ENCODE peak calls at places on chromosomes 16 and 17, in six cellular contexts. Z is Peyer's patch; P is activated CD8-positive, alpha-beta T cell treated with anti-CD3 and anti-CD28 coated beads for 36 hours; C is HFF-Myc; N is IMR-90; E is tibial nerve. M is an unnamed sample.

GRCh38 chr17:10055251-10055975 is 143.0 kb downstream of the GAS7 start:
- DNase-seq in Z (no peak), N (no peak), P (no peak), E (no peak), C (no peak), M (no peak)

GRCh38 chr16:56549744-56550385 is 15.0 kb upstream of the MT4 start:
- DNase-seq in P (peak; percentile 35), E (no peak), N (peak; percentile 28), C (no peak), Z (no peak), M (no peak)

GRCh38 chr17:28249706-28250105 is 69.3 kb upstream of the TMEM97 start:
- DNase-seq in N (no peak), C (no peak), P (no peak), E (no peak), Z (no peak), M (no peak)

GRCh38 chr16:2278272-2278608 is 10.3 kb upstream of the RNPS1 start:
- DNase-seq in C (no peak), N (no peak), P (no peak), E (no peak), Z (no peak), M (no peak)

GRCh38 chr17:66461343-66461995 is 159.1 kb downstream of the PRKCA start:
- DNase-seq in Z (no peak), C (no peak), P (no peak), N (no peak), E (no peak), M (no peak)

GRCh38 chr17:2092253-2092652 is 37.4 kb downstream of the HIC1 start:
- DNase-seq in Z (no peak), P (no peak), C (no peak), E (no peak), N (no peak), M (no peak)

GRCh38 chr17:32962320-32962707 is 29.3 kb upstream of the SPACA3 start:
- DNase-seq in E (no peak), Z (no peak), P (no peak), N (no peak), C (no peak), M (no peak)

GRCh38 chr16:50442221-50442620 is 73.4 kb upstream of the BRD7 start:
- DNase-seq in E (no peak), Z (no peak), C (no peak), P (no peak), N (no peak), M (no peak)

GRCh38 chr17:80671039-80671822 is 126.6 kb downstream of the RPTOR start:
- DNase-seq in C (no peak), E (no peak), Z (no peak), N (no peak), P (no peak), M (no peak)

GRCh38 chr16:73179671-73180370 is 131.9 kb upstream of the ZFHX3 start:
- DNase-seq in Z (no peak), C (no peak), E (no peak), N (no peak), P (no peak), M (no peak)

GRCh38 chr16:1336619-1337018 is 3.2 kb downstream of the BAIAP3 start:
- DNase-seq in P (no peak), Z (no peak), E (no peak), N (no peak), C (no peak), M (no peak)

GRCh38 chr16:76639685-76640289 is 362.6 kb downstream of the CNTNAP4 start:
- DNase-seq in E (no peak), C (no peak), P (no peak), Z (no peak), N (peak; percentile 1), M (no peak)

GRCh38 chr16:87119748-87120147 is 197.4 kb downstream of the C16orf95 start:
- DNase-seq in E (no peak), P (no peak), C (no peak), N (no peak), Z (no peak), M (no peak)

GRCh38 chr16:13242201-13242600 is 340.8 kb downstream of the SHISA9 start:
- DNase-seq in Z (no peak), E (no peak), P (no peak), N (no peak), C (no peak), M (no peak)

GRCh38 chr16:75550211-75550662 is 5.8 kb downstream of the TMEM231 start:
- DNase-seq in N (peak; percentile 43), P (peak; percentile 47), C (no peak), Z (peak; percentile 57), E (peak; percentile 30), M (no peak)

GRCh38 chr16:20612551-20613470 is 36.6 kb upstream of the ACSM2B start:
- DNase-seq in C (no peak), N (no peak), Z (no peak), P (no peak), E (no peak), M (peak; percentile 91)

GRCh38 chr17:49598918-49599317 is 23.2 kb downstream of the NXPH3 start:
- DNase-seq in N (no peak), P (no peak), C (no peak), Z (no peak), E (no peak), M (no peak)

GRCh38 chr17:700504-701094 is 14.0 kb downstream of the VPS53 start:
- DNase-seq in Z (no peak), P (no peak), E (no peak), N (peak; percentile 53), C (no peak), M (no peak)
- TF ChIP-seq CTCF in Z (peak; percentile 66), P (peak; percentile 66), E (peak; percentile 73), N (peak; percentile 77), C (peak; percentile 35), M (peak; percentile 71)

DNA sequence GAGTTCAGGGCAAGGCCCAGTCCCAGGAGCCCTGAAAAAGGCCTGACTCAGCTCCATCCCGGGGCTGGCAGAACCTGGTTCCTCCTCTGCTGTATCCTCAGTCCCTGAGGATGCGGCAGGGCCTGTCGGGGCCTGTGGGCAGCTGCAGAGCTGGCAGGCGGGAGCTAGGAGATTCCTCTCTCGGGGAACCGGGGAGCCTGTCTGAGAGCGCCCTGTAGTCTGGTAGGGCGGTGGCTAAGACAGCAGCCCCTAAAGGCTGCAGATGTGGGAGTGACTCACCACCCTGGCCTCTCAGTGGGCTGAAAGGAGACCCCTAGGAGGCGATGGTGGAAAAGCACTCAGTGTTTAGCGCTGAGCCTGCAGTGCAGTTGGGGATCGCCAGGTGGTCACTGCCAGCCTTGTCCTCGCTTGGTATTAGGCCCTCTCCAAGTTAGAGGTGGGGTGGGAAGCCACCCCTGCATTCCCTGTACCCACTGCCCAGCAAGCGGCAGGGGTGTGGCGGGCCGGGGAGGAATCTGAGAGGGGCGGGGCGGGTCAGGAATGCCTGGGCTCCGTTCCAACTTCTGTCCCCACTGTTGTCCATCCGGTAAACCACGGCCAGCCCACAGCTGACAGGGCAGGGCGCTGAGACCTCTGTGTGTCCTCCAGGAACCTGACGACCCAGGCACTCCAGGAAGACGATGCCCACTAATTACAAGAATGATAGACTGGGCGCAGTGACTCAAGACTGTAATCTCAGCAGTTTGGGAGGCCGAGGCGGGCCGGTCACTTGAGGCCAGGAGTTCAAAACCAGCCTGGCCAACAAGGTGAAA is 29.5 kb upstream of the CDH1 start:
- DNase-seq in E (no peak), P (no peak), N (no peak), Z (peak; percentile 87), C (no peak), M (peak; percentile 85)
- TF ChIP-seq CTCF in E (no peak), P (no peak), N (no peak), Z (no peak), C (no peak), M (no peak)

GRCh38 chr16:7509919-7510705 is 177.5 kb downstream of the RBFOX1 start:
- DNase-seq in N (no peak), C (no peak), P (no peak), Z (no peak), E (no peak), M (no peak)

GRCh38 chr16:7511549-7512260 is 179.1 kb downstream of the RBFOX1 start:
- DNase-seq in Z (no peak), P (no peak), C (no peak), E (no peak), N (no peak), M (no peak)

GRCh38 chr16:7512503-7512902 is 179.9 kb downstream of the RBFOX1 start:
- DNase-seq in Z (no peak), P (no peak), C (no peak), N (no peak), E (no peak), M (no peak)

GRCh38 chr16:7515543-7515942 is 182.9 kb downstream of the RBFOX1 start:
- DNase-seq in N (no peak), Z (no peak), C (no peak), E (no peak), P (no peak), M (no peak)

GRCh38 chr16:7513429-7513828 is 180.8 kb downstream of the RBFOX1 start:
- DNase-seq in P (peak; percentile 30), C (no peak), N (no peak), E (no peak), Z (no peak), M (no peak)
- TF ChIP-seq CTCF in P (peak; percentile 11), C (peak; percentile 21), N (no peak), E (no peak), Z (no peak), M (peak; percentile 11)

DNA sequence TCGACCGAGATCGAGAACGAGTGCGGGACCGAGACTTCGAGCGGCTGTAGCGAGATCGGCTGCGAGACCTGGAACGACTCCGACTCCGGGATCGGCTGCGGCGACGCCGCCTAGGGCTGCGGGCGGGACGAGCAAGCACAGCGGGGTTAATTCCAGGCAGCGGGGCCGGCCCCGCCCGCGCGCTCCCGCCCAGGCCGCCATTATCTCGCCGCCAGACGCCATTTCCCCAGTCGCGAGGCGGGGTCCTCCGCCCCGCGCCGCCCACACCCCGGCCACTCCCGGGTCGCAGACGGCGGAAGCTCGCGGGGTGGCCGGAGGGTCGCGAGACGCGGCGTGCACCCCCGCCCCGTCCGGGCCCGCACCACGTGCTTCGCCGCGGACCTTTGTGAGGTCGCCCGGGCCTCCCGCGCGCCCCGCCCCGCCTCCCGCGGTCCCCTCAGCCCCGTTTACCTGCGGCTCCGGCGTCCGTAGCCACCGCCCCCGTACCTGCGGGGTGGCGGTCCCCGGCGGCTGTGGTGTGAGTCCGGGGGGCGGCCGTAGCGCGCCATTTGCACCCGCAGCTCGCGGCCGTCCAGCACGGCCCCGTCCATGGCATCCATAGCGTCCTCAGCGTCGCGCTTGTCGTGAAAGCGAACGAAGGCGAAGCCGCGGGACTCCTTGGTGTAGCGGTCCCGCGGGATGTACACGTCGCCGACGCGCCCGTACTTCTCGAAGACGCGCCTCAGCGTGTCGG is 616 bp downstream of the SRSF2 start:
- DNase-seq in Z (peak; percentile 91), C (no peak), P (peak; percentile 71), E (peak; percentile 45), N (peak; percentile 60), M (peak; percentile 91)
- TF ChIP-seq CTCF in Z (no peak), C (no peak), P (peak; percentile 5), E (no peak), N (peak; percentile 35), M (peak; percentile 26)

GRCh38 chr17:58308173-58308984 is 20.2 kb downstream of the TSPOAP1 start:
- DNase-seq in N (no peak), Z (no peak), C (no peak), P (no peak), E (no peak), M (no peak)
- TF ChIP-seq CTCF in N (peak; percentile 20), Z (no peak), C (peak; percentile 48), P (no peak), E (no peak), M (peak; percentile 22)

M was measured in upper lobe of right lung.